ENCODE peak calls at places on chromosome 5, in six cellular contexts. R is GM12891, Z is K562, B is GM12878, F is HepG2, S is H1. P is an unnamed sample.

GRCh38 chr5:127960126-127960744 is 123.3 kb upstream of the SLC12A2 start:
- DNase-seq in B (no peak), R (no peak), Z (no peak), F (no peak), S (no peak), P (no peak)

GRCh38 chr5:176490291-176490690 is 42.1 kb downstream of the FAF2 start:
- DNase-seq in F (no peak), R (no peak), S (no peak), B (no peak), Z (no peak), P (no peak)

GRCh38 chr5:56566374-56567249 is 248.7 kb upstream of the MAP3K1 start:
- DNase-seq in B (no peak), Z (no peak), R (no peak), F (peak), S (no peak), P (no peak)

GRCh38 chr5:60586307-60586901 is 113.6 kb downstream of the DEPDC1B start:
- DNase-seq in F (peak), R (no peak), S (no peak), Z (no peak), B (no peak), P (no peak)

GRCh38 chr5:1519631-1520141 is 4.1 kb downstream of the LPCAT1 start:
- DNase-seq in B (no peak), R (no peak), Z (no peak), F (no peak), S (peak), P (no peak)

GRCh38 chr5:107556575-107556974 is 114.2 kb downstream of the EFNA5 start:
- DNase-seq in F (no peak), S (no peak), Z (no peak), R (no peak), B (no peak), P (no peak)

GRCh38 chr5:4130819-4131218 is 535.2 kb downstream of the IRX1 start:
- DNase-seq in Z (no peak), F (no peak), B (no peak), R (no peak), S (no peak), P (no peak)

GRCh38 chr5:137567226-137567625 is 68.1 kb upstream of the SPOCK1 start:
- DNase-seq in R (no peak), Z (no peak), S (no peak), F (no peak), B (no peak), P (no peak)

GRCh38 chr5:74251106-74252032 is 389.2 kb downstream of the ENC1 start:
- DNase-seq in Z (peak), R (no peak), B (no peak), F (peak), S (no peak), P (no peak)

GRCh38 chr5:150527038-150527437 is 19.1 kb downstream of the NDST1 start:
- DNase-seq in B (no peak), R (no peak), Z (no peak), S (no peak), F (no peak), P (no peak)

GRCh38 chr5:124398471-124398870 is 348.0 kb downstream of the ZNF608 start:
- DNase-seq in S (no peak), Z (no peak), R (no peak), B (no peak), F (no peak), P (no peak)

GRCh38 chr5:53877243-53877642 is 316.8 kb downstream of the NDUFS4 start:
- DNase-seq in R (no peak), Z (no peak), B (no peak), F (no peak), S (no peak), P (no peak)

GRCh38 chr5:144566747-144567415 is 396.2 kb downstream of the KCTD16 start:
- DNase-seq in B (no peak), R (no peak), Z (no peak), S (no peak), F (no peak), P (no peak)

GRCh38 chr5:3590967-3591900 is 4.4 kb upstream of the IRX1 start:
- DNase-seq in S (peak), Z (no peak), B (no peak), F (no peak), R (no peak), P (no peak)

GRCh38 chr5:18394154-18394804 is 760.0 kb downstream of the TAF11L14 start:
- DNase-seq in Z (peak), B (no peak), F (peak), S (peak), R (peak), P (peak)

GRCh38 chr5:169875091-169875727 is 105.1 kb downstream of the INSYN2B start:
- DNase-seq in F (no peak), R (no peak), S (no peak), Z (no peak), B (no peak), P (no peak)

GRCh38 chr5:90921428-90921973 is 362.9 kb downstream of the ADGRV1 start:
- DNase-seq in R (no peak), S (no peak), B (no peak), F (no peak), Z (no peak), P (no peak)

GRCh38 chr5:181188700-181189362 is 16.2 kb downstream of the TRIM7 start:
- DNase-seq in S (peak), B (peak), F (peak), R (no peak), Z (peak), P (no peak)
- TF ChIP-seq POLR2AphosphoS5 in S (no peak), B (no peak), F (no peak), R (no peak), Z (no peak), P (no peak)

GRCh38 chr5:14251733-14252132 is 108.6 kb downstream of the TRIO start:
- DNase-seq in S (no peak), Z (no peak), B (no peak), F (no peak), R (no peak), P (no peak)

GRCh38 chr5:14250094-14250777 is 107.1 kb downstream of the TRIO start:
- DNase-seq in S (no peak), B (no peak), R (no peak), Z (peak), F (peak), P (no peak)

GRCh38 chr5:14250778-14251711 is 107.9 kb downstream of the TRIO start:
- DNase-seq in Z (no peak), F (no peak), R (no peak), S (no peak), B (no peak), P (no peak)

GRCh38 chr5:14254686-14255085 is 111.5 kb downstream of the TRIO start:
- DNase-seq in B (no peak), Z (no peak), F (no peak), S (no peak), R (no peak), P (no peak)

DNA sequence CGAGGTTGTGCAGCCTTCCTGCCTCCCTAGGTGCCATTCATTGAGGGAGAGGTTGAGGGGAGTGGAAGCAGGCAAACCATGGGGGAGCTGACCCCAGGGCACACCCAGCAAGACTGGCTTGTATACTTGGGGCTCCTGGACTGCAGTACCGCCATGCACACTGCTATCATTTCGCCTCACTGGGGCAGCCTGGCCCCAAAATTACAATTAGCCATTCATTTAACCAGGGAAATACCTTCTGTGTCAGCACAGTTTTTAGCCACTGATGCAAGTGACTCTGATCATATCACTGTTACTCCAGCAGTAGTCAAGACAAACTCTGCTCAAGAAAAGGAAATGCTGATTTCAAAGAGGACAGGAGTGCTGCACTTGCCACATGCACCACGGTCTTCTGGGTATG is 109.7 kb downstream of the TRIO start:
- DNase-seq in Z (no peak), R (no peak), S (no peak), B (no peak), F (no peak), P (no peak)
- TF ChIP-seq POLR2A in Z (no peak), R (no peak), S (no peak), B (no peak), F (no peak), P (no peak)

DNA sequence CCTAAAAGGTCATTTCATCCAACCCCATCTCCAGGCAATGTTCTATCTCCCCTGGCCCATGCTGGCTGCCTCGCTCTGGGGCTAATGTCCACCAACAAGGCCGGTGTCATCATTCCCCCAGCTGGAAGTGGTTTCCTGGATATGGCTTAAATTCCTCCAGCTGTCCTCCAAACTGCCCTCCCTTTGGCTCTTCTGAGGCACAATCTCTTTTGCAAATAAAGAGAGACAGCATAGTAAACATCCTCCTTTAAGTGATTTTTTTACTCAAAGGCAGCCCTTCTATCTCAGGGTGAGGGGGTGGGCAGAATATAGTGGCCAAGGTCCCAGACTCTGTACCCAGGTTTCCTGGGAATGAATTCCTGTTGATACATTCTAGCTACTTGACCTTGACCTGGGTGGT is 117.4 kb upstream of the PANK3 start:
- DNase-seq in B (no peak), F (peak), Z (no peak), R (no peak), S (no peak), P (no peak)
- TF ChIP-seq TAF1 in B (no peak), F (no peak), Z (no peak), R (no peak), S (no peak), P (no peak)

GRCh38 chr5:141510850-141511718 is 22.2 kb downstream of the PCDHGC5 start:
- DNase-seq in B (peak), R (no peak), F (no peak), S (no peak), Z (no peak), P (peak)

GRCh38 chr5:141508440-141508807 is 19.5 kb downstream of the PCDHGC5 start:
- DNase-seq in F (no peak), B (no peak), Z (no peak), R (no peak), S (no peak), P (no peak)

GRCh38 chr5:141507387-141508091 is 18.7 kb downstream of the PCDHGC5 start:
- DNase-seq in S (no peak), R (no peak), B (no peak), F (no peak), Z (no peak), P (peak)

GRCh38 chr5:141510160-141510559 is 21.3 kb downstream of the PCDHGC5 start:
- DNase-seq in Z (no peak), R (no peak), S (no peak), B (no peak), F (no peak), P (no peak)

GRCh38 chr5:141508808-141509611 is 20.1 kb downstream of the PCDHGC5 start:
- DNase-seq in R (no peak), S (no peak), B (no peak), Z (no peak), F (peak), P (no peak)
- TF ChIP-seq POLR2AphosphoS5 in R (no peak), S (no peak), B (no peak), Z (no peak), F (no peak), P (no peak)

DNA sequence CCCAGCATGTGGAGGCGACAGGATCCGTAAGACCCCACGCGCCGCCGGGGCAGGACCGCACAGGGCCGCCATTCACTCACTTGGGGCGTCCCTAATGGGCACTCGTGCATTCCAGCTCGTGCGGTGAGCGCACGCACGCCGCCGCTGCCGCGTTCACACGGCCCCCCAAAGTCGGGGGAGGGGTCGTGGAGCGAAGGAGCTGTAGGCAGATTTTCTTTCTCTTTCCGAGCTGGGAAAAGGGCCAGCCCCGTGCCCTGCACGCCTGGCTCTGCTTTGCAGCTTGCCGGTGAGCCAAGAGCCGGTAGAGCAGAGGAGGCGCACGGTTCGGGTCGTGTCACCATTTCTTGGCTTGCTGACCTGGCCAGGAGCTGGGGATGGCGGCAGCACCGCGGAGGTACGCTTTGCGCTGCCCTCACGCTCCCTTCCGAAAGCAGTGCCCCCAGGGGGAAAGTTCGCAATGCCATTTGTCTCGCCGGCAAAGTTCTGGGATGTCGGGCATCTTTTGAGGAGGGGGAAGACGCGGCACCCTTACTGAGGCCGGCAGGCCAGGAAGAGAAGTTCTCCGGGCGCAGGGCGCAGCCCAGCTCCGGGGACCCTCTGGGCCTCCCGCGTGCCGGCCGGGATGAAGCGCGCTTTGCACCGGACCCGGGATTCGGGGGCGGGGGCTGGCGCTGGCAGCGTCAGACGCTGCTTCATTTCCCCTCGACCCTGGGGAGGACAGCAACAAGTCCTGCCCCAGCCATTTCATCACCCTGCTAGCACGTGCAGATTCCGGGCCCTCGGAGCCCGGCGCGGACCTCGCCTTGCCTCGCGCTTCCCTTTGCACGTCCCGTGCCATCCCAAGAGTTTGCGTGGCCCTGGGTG is 898 bp downstream of the STC2 start:
- DNase-seq in B (no peak), S (no peak), Z (peak), F (no peak), R (peak), P (no peak)
- TF ChIP-seq POLR2A in B (no peak), S (peak), Z (no peak), F (no peak), R (no peak), P (no peak)

GRCh38 chr5:65924366-65925093 is 1.8 kb upstream of the ERBIN start:
- DNase-seq in S (no peak), Z (peak), F (peak), B (no peak), R (peak), P (no peak)
- TF ChIP-seq TAF1 in S (no peak), Z (no peak), F (peak), B (no peak), R (no peak), P (no peak)

DNA sequence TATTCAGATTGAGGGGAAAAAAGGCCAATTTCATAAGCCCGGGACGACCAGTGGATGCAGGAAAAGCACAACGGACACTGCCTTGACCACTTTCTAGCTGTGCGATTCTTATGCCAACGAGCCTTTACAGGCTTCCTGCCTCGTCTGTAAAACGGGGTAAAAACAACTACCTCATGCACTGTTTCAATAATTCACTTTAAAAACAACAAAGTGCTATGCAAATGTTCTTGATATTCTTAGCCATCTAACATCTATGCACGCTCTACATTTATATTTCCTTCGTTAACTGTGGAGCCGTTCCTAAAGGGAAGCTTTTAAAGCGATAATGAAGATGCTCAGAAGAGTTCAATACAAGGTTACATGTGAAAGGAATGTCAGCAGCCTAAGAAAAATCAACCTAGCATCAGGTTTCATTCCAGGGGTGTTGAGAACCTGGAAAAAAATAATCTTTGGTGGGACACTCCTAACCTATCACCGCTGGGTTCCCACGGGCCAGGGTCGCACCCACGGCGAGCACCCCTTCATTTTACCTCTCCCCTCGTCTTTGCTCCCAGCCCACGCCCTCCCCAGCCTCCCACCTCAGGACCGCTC is 995 bp downstream of the ARSB start:
- DNase-seq in F (peak), R (no peak), S (no peak), B (no peak), Z (no peak), P (no peak)
- TF ChIP-seq POLR2AphosphoS5 in F (no peak), R (no peak), S (no peak), B (no peak), Z (no peak), P (no peak)

GRCh38 chr5:139560752-139561654 is at the start of gene UBE2D2:
- DNase-seq in B (peak), S (peak), F (peak), Z (peak), R (peak), P (peak)
- TF ChIP-seq POLR2A in B (peak), S (peak), F (peak), Z (peak), R (peak), P (peak)